ENCODE peak calls at places on chromosomes 7 and 10, in six cellular contexts. One of them, this sample, is unnamed.

GRCh38 chr10:90167174-90168064 is 466.0 kb downstream of the KIF20B start:
- DNase-seq in T-helper 2 cell: no peak
- DNase-seq in cerebellar cortex: no peak
- DNase-seq in renal cortical epithelial cell: peak; percentile 57
- DNase-seq in sciatic nerve: no peak
- DNase-seq in HT1080: peak; percentile 26
- DNase-seq in this sample: no peak

GRCh38 chr7:108805808-108806397 is 236.2 kb downstream of the DNAJB9 start:
- DNase-seq in T-helper 2 cell: peak; percentile 0
- DNase-seq in cerebellar cortex: peak; percentile 11
- DNase-seq in renal cortical epithelial cell: peak; percentile 35
- DNase-seq in sciatic nerve: no peak
- DNase-seq in HT1080: peak; percentile 49
- DNase-seq in this sample: peak; percentile 35

GRCh38 chr10:10598297-10598696 is 419.4 kb upstream of the CELF2 start:
- DNase-seq in T-helper 2 cell: no peak
- DNase-seq in cerebellar cortex: no peak
- DNase-seq in renal cortical epithelial cell: no peak
- DNase-seq in sciatic nerve: no peak
- DNase-seq in HT1080: no peak
- DNase-seq in this sample: peak; percentile 92

GRCh38 chr7:108660465-108660864 is 90.8 kb downstream of the DNAJB9 start:
- DNase-seq in T-helper 2 cell: no peak
- DNase-seq in cerebellar cortex: no peak
- DNase-seq in renal cortical epithelial cell: peak; percentile 24
- DNase-seq in sciatic nerve: no peak
- DNase-seq in HT1080: peak; percentile 29
- DNase-seq in this sample: no peak

GRCh38 chr7:45974540-45975360 is 53.7 kb upstream of the IGFBP3 start:
- DNase-seq in T-helper 2 cell: no peak
- DNase-seq in cerebellar cortex: no peak
- DNase-seq in renal cortical epithelial cell: no peak
- DNase-seq in sciatic nerve: no peak
- DNase-seq in HT1080: no peak
- DNase-seq in this sample: no peak

GRCh38 chr7:51295435-51296269 is 21.0 kb downstream of the COBL start:
- DNase-seq in T-helper 2 cell: no peak
- DNase-seq in cerebellar cortex: no peak
- DNase-seq in renal cortical epithelial cell: no peak
- DNase-seq in sciatic nerve: no peak
- DNase-seq in HT1080: no peak
- DNase-seq in this sample: no peak

GRCh38 chr7:119377-120163 is 72.8 kb upstream of the FAM20C start:
- DNase-seq in T-helper 2 cell: no peak
- DNase-seq in cerebellar cortex: no peak
- DNase-seq in renal cortical epithelial cell: no peak
- DNase-seq in sciatic nerve: no peak
- DNase-seq in HT1080: no peak
- DNase-seq in this sample: no peak

GRCh38 chr7:116598278-116598677 is 73.4 kb downstream of the CAV1 start:
- DNase-seq in T-helper 2 cell: no peak
- DNase-seq in cerebellar cortex: peak; percentile 14
- DNase-seq in renal cortical epithelial cell: peak; percentile 29
- DNase-seq in sciatic nerve: no peak
- DNase-seq in HT1080: no peak
- DNase-seq in this sample: peak; percentile 32

GRCh38 chr10:10540383-10540782 is 477.3 kb upstream of the CELF2 start:
- DNase-seq in T-helper 2 cell: no peak
- DNase-seq in cerebellar cortex: no peak
- DNase-seq in renal cortical epithelial cell: no peak
- DNase-seq in sciatic nerve: no peak
- DNase-seq in HT1080: no peak
- DNase-seq in this sample: no peak

GRCh38 chr10:124306520-124306919 is 112.2 kb downstream of the OAT start:
- DNase-seq in T-helper 2 cell: no peak
- DNase-seq in cerebellar cortex: no peak
- DNase-seq in renal cortical epithelial cell: no peak
- DNase-seq in sciatic nerve: no peak
- DNase-seq in HT1080: no peak
- DNase-seq in this sample: no peak

GRCh38 chr10:13960603-13961002 is 370.1 kb downstream of the FRMD4A start:
- DNase-seq in T-helper 2 cell: no peak
- DNase-seq in cerebellar cortex: no peak
- DNase-seq in renal cortical epithelial cell: no peak
- DNase-seq in sciatic nerve: no peak
- DNase-seq in HT1080: no peak
- DNase-seq in this sample: no peak

GRCh38 chr10:132671171-132672154 is 114.5 kb downstream of the NKX6-2 start:
- DNase-seq in T-helper 2 cell: no peak
- DNase-seq in cerebellar cortex: no peak
- DNase-seq in renal cortical epithelial cell: no peak
- DNase-seq in sciatic nerve: peak; percentile 54
- DNase-seq in HT1080: no peak
- DNase-seq in this sample: no peak